ENCODE peak calls at places on chromosomes 6 and 20, in six cellular contexts. One of them, this sample, is unnamed.

GRCh38 chr6:72414648-72415047 is 207.2 kb upstream of the KCNQ5 start:
- DNase-seq in transverse colon: no peak
- DNase-seq in OCI-LY7: no peak
- DNase-seq in CD8-positive, alpha-beta T cell: no peak
- DNase-seq in trophoblast cell: no peak
- DNase-seq in effector memory CD4-positive, alpha-beta T cell: no peak
- DNase-seq in this sample: no peak

GRCh38 chr6:72760130-72760793 is 138.4 kb downstream of the KCNQ5 start:
- DNase-seq in transverse colon: no peak
- DNase-seq in OCI-LY7: no peak
- DNase-seq in CD8-positive, alpha-beta T cell: no peak
- DNase-seq in trophoblast cell: no peak
- DNase-seq in effector memory CD4-positive, alpha-beta T cell: no peak
- DNase-seq in this sample: no peak

GRCh38 chr20:38113401-38114325 is 51.4 kb downstream of the TGM2 start:
- DNase-seq in transverse colon: no peak
- DNase-seq in OCI-LY7: peak; percentile 21
- DNase-seq in CD8-positive, alpha-beta T cell: no peak
- DNase-seq in trophoblast cell: peak; percentile 38
- DNase-seq in effector memory CD4-positive, alpha-beta T cell: no peak
- DNase-seq in this sample: no peak

GRCh38 chr6:47168176-47168575 is 126.0 kb upstream of the ADGRF1 start:
- DNase-seq in transverse colon: peak; percentile 18
- DNase-seq in OCI-LY7: no peak
- DNase-seq in CD8-positive, alpha-beta T cell: no peak
- DNase-seq in trophoblast cell: peak; percentile 98
- DNase-seq in effector memory CD4-positive, alpha-beta T cell: no peak
- DNase-seq in this sample: no peak

GRCh38 chr6:127347188-127347587 is 3.8 kb upstream of the ECHDC1 start:
- DNase-seq in transverse colon: no peak
- DNase-seq in OCI-LY7: no peak
- DNase-seq in CD8-positive, alpha-beta T cell: no peak
- DNase-seq in trophoblast cell: peak; percentile 26
- DNase-seq in effector memory CD4-positive, alpha-beta T cell: no peak
- DNase-seq in this sample: no peak

GRCh38 chr20:21509597-21510331 is 4.1 kb downstream of the NKX2-2 start:
- DNase-seq in transverse colon: no peak
- DNase-seq in OCI-LY7: no peak
- DNase-seq in CD8-positive, alpha-beta T cell: no peak
- DNase-seq in trophoblast cell: no peak
- DNase-seq in effector memory CD4-positive, alpha-beta T cell: no peak
- DNase-seq in this sample: no peak

GRCh38 chr20:31587545-31588389 is 17.3 kb upstream of the ID1 start:
- DNase-seq in transverse colon: peak; percentile 69
- DNase-seq in OCI-LY7: no peak
- DNase-seq in CD8-positive, alpha-beta T cell: no peak
- DNase-seq in trophoblast cell: peak; percentile 84
- DNase-seq in effector memory CD4-positive, alpha-beta T cell: no peak
- DNase-seq in this sample: no peak

GRCh38 chr20:63433756-63434531 is 38.5 kb downstream of the KCNQ2 start:
- DNase-seq in transverse colon: no peak
- DNase-seq in OCI-LY7: no peak
- DNase-seq in CD8-positive, alpha-beta T cell: peak; percentile 43
- DNase-seq in trophoblast cell: no peak
- DNase-seq in effector memory CD4-positive, alpha-beta T cell: no peak
- DNase-seq in this sample: no peak

GRCh38 chr6:24006246-24006645 is 119.8 kb upstream of the NRSN1 start:
- DNase-seq in transverse colon: no peak
- DNase-seq in OCI-LY7: no peak
- DNase-seq in CD8-positive, alpha-beta T cell: no peak
- DNase-seq in trophoblast cell: no peak
- DNase-seq in effector memory CD4-positive, alpha-beta T cell: no peak
- DNase-seq in this sample: no peak

GRCh38 chr20:4183361-4183760 is 168.0 kb upstream of the RNF24 start:
- DNase-seq in transverse colon: no peak
- DNase-seq in OCI-LY7: no peak
- DNase-seq in CD8-positive, alpha-beta T cell: no peak
- DNase-seq in trophoblast cell: no peak
- DNase-seq in effector memory CD4-positive, alpha-beta T cell: no peak
- DNase-seq in this sample: no peak

GRCh38 chr6:40892223-40892622 is 146.8 kb downstream of the UNC5CL start:
- DNase-seq in transverse colon: no peak
- DNase-seq in OCI-LY7: no peak
- DNase-seq in CD8-positive, alpha-beta T cell: no peak
- DNase-seq in trophoblast cell: no peak
- DNase-seq in effector memory CD4-positive, alpha-beta T cell: no peak
- DNase-seq in this sample: no peak
- H3K9me3 ChIP-seq in transverse colon: no peaks in the 10 kb centered on the region
- H3K9me3 ChIP-seq in OCI-LY7: no peaks in the 10 kb centered on the region
- H3K9me3 ChIP-seq in CD8-positive, alpha-beta T cell: no peaks in the 10 kb centered on the region
- H3K9me3 ChIP-seq in trophoblast cell: no peaks in the 10 kb centered on the region
- H3K9me3 ChIP-seq in effector memory CD4-positive, alpha-beta T cell: no peaks in the 10 kb centered on the region
- H3K9me3 ChIP-seq in this sample: peaks cover 2% of the 10 kb centered on the region

GRCh38 chr6:170036916-170037315 is 254.0 kb downstream of the DLL1 start:
- DNase-seq in transverse colon: peak; percentile 7
- DNase-seq in OCI-LY7: no peak
- DNase-seq in CD8-positive, alpha-beta T cell: no peak
- DNase-seq in trophoblast cell: no peak
- DNase-seq in effector memory CD4-positive, alpha-beta T cell: no peak
- DNase-seq in this sample: no peak

GRCh38 chr6:170034294-170034693 is 256.6 kb downstream of the DLL1 start:
- DNase-seq in transverse colon: peak; percentile 1
- DNase-seq in OCI-LY7: no peak
- DNase-seq in CD8-positive, alpha-beta T cell: no peak
- DNase-seq in trophoblast cell: no peak
- DNase-seq in effector memory CD4-positive, alpha-beta T cell: no peak
- DNase-seq in this sample: no peak

GRCh38 chr6:170035104-170035503 is 255.8 kb downstream of the DLL1 start:
- DNase-seq in transverse colon: no peak
- DNase-seq in OCI-LY7: no peak
- DNase-seq in CD8-positive, alpha-beta T cell: no peak
- DNase-seq in trophoblast cell: no peak
- DNase-seq in effector memory CD4-positive, alpha-beta T cell: no peak
- DNase-seq in this sample: no peak

GRCh38 chr6:170037541-170038250 is 253.2 kb downstream of the DLL1 start:
- DNase-seq in transverse colon: peak; percentile 37
- DNase-seq in OCI-LY7: no peak
- DNase-seq in CD8-positive, alpha-beta T cell: no peak
- DNase-seq in trophoblast cell: no peak
- DNase-seq in effector memory CD4-positive, alpha-beta T cell: no peak
- DNase-seq in this sample: no peak

GRCh38 chr6:170035896-170036295 is 255.0 kb downstream of the DLL1 start:
- DNase-seq in transverse colon: peak; percentile 2
- DNase-seq in OCI-LY7: no peak
- DNase-seq in CD8-positive, alpha-beta T cell: no peak
- DNase-seq in trophoblast cell: no peak
- DNase-seq in effector memory CD4-positive, alpha-beta T cell: no peak
- DNase-seq in this sample: no peak
- H3K9me3 ChIP-seq in transverse colon: no peaks in the 10 kb centered on the region
- H3K9me3 ChIP-seq in OCI-LY7: no peaks in the 10 kb centered on the region
- H3K9me3 ChIP-seq in CD8-positive, alpha-beta T cell: no peaks in the 10 kb centered on the region
- H3K9me3 ChIP-seq in trophoblast cell: peaks cover 18% of the 10 kb centered on the region
- H3K9me3 ChIP-seq in effector memory CD4-positive, alpha-beta T cell: no peaks in the 10 kb centered on the region
- H3K9me3 ChIP-seq in this sample: no peaks in the 10 kb centered on the region

GRCh38 chr6:166488081-166488685 is 98.3 kb downstream of the RAMACL start:
- DNase-seq in transverse colon: peak; percentile 57
- DNase-seq in OCI-LY7: no peak
- DNase-seq in CD8-positive, alpha-beta T cell: peak; percentile 86
- DNase-seq in trophoblast cell: peak; percentile 7
- DNase-seq in effector memory CD4-positive, alpha-beta T cell: peak; percentile 75
- DNase-seq in this sample: peak; percentile 59

GRCh38 chr6:166485651-166486535 is 100.6 kb downstream of the RAMACL start:
- DNase-seq in transverse colon: no peak
- DNase-seq in OCI-LY7: no peak
- DNase-seq in CD8-positive, alpha-beta T cell: no peak
- DNase-seq in trophoblast cell: no peak
- DNase-seq in effector memory CD4-positive, alpha-beta T cell: no peak
- DNase-seq in this sample: no peak

GRCh38 chr6:166486536-166486880 is 100.0 kb downstream of the RAMACL start:
- DNase-seq in transverse colon: no peak
- DNase-seq in OCI-LY7: no peak
- DNase-seq in CD8-positive, alpha-beta T cell: no peak
- DNase-seq in trophoblast cell: no peak
- DNase-seq in effector memory CD4-positive, alpha-beta T cell: no peak
- DNase-seq in this sample: no peak

GRCh38 chr6:166488701-166489100 is 97.8 kb downstream of the RAMACL start:
- DNase-seq in transverse colon: no peak
- DNase-seq in OCI-LY7: no peak
- DNase-seq in CD8-positive, alpha-beta T cell: no peak
- DNase-seq in trophoblast cell: no peak
- DNase-seq in effector memory CD4-positive, alpha-beta T cell: no peak
- DNase-seq in this sample: no peak

DNA sequence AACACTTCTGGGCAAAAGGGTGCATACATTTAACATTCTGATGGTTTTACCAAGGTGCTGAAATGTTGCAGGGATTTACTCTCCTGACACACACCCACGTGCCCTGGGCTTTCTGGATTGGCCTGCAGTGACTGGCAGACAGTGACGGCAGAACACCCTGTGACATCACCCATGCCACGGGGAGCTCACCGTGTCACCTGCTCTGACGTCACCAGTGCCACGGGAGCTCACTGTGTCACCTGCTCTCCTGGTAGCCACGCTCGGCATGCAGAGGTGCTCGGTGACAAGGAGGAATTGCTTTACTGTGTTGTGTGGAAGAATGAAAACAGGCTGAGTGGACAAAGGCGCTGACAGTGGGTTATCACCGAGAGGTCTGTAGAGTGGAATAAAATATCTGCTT is 99.3 kb downstream of the RAMACL start:
- DNase-seq in transverse colon: no peak
- DNase-seq in OCI-LY7: no peak
- DNase-seq in CD8-positive, alpha-beta T cell: no peak
- DNase-seq in trophoblast cell: no peak
- DNase-seq in effector memory CD4-positive, alpha-beta T cell: no peak
- DNase-seq in this sample: no peak
- H3K9me3 ChIP-seq in transverse colon: no peaks in the 10 kb centered on the region
- H3K9me3 ChIP-seq in OCI-LY7: no peaks in the 10 kb centered on the region
- H3K9me3 ChIP-seq in CD8-positive, alpha-beta T cell: no peaks in the 10 kb centered on the region
- H3K9me3 ChIP-seq in trophoblast cell: no peaks in the 10 kb centered on the region
- H3K9me3 ChIP-seq in effector memory CD4-positive, alpha-beta T cell: no peaks in the 10 kb centered on the region
- H3K9me3 ChIP-seq in this sample: no peaks in the 10 kb centered on the region

GRCh38 chr20:64766-65322 is 22.6 kb upstream of the DEFB125 start:
- DNase-seq in transverse colon: no peak
- DNase-seq in OCI-LY7: no peak
- DNase-seq in CD8-positive, alpha-beta T cell: no peak
- DNase-seq in trophoblast cell: no peak
- DNase-seq in effector memory CD4-positive, alpha-beta T cell: no peak
- DNase-seq in this sample: no peak
- H3K9me3 ChIP-seq in transverse colon: no peaks in the 10 kb centered on the region
- H3K9me3 ChIP-seq in OCI-LY7: peaks cover 4% of the 10 kb centered on the region
- H3K9me3 ChIP-seq in CD8-positive, alpha-beta T cell: no peaks in the 10 kb centered on the region
- H3K9me3 ChIP-seq in trophoblast cell: peaks cover 43% of the 10 kb centered on the region
- H3K9me3 ChIP-seq in effector memory CD4-positive, alpha-beta T cell: no peaks in the 10 kb centered on the region
- H3K9me3 ChIP-seq in this sample: peaks cover 2% of the 10 kb centered on the region

GRCh38 chr20:59794555-59794954 is 138.9 kb downstream of the SYCP2 start:
- DNase-seq in transverse colon: no peak
- DNase-seq in OCI-LY7: no peak
- DNase-seq in CD8-positive, alpha-beta T cell: no peak
- DNase-seq in trophoblast cell: no peak
- DNase-seq in effector memory CD4-positive, alpha-beta T cell: no peak
- DNase-seq in this sample: no peak
- H3K9me3 ChIP-seq in transverse colon: peaks cover 21% of the 10 kb centered on the region
- H3K9me3 ChIP-seq in OCI-LY7: peaks cover 15% of the 10 kb centered on the region
- H3K9me3 ChIP-seq in CD8-positive, alpha-beta T cell: no peaks in the 10 kb centered on the region
- H3K9me3 ChIP-seq in trophoblast cell: peaks cover 1% of the 10 kb centered on the region
- H3K9me3 ChIP-seq in effector memory CD4-positive, alpha-beta T cell: peaks cover 8% of the 10 kb centered on the region
- H3K9me3 ChIP-seq in this sample: peaks cover 7% of the 10 kb centered on the region

DNA sequence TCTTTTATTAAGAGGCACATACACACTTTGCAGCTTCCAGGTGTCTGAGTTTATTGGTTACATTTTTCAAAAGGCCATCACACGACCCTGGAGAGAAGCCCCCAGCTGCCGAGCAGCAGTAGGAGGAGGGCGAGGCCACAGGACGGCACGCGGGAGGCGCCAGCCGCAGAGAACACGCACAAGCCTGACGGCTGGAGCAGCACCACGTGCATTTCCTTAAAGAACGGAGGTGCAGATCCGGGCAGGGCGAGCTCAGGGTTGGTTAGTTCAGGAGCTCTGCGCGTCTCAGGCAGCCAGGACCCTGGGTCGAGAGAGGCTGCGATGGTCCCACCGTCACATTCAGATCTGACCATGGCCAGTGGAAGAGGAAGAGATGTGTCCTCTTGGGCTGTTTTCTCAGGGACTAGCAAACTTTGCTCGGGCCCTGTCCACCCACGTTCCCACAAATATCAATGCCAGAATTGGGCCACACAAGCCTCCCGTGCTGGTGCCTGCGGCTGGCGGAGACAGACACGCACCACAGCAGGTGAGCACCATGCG is 121.4 kb upstream of the AFDN start:
- DNase-seq in transverse colon: no peak
- DNase-seq in OCI-LY7: no peak
- DNase-seq in CD8-positive, alpha-beta T cell: no peak
- DNase-seq in trophoblast cell: no peak
- DNase-seq in effector memory CD4-positive, alpha-beta T cell: no peak
- DNase-seq in this sample: no peak
- H3K9me3 ChIP-seq in transverse colon: no peaks in the 10 kb centered on the region
- H3K9me3 ChIP-seq in OCI-LY7: no peaks in the 10 kb centered on the region
- H3K9me3 ChIP-seq in CD8-positive, alpha-beta T cell: no peaks in the 10 kb centered on the region
- H3K9me3 ChIP-seq in trophoblast cell: peaks cover 7% of the 10 kb centered on the region
- H3K9me3 ChIP-seq in effector memory CD4-positive, alpha-beta T cell: no peaks in the 10 kb centered on the region
- H3K9me3 ChIP-seq in this sample: peaks cover 2% of the 10 kb centered on the region